ENCODE peak calls at places on chromosomes 3 and 15, in five cellular contexts. R is IMR-90, B is esophagus muscularis mucosa, N is fibroblast of lung, L is endothelial cell of umbilical vein. G is an unnamed sample.

GRCh38 chr3:8345396-8345795 is 156.2 kb upstream of the LMCD1 start:
- DNase-seq in N (no peak), R (no peak), B (no peak), L (no peak), G (no peak)

GRCh38 chr3:57903124-57903668 is 105.0 kb upstream of the FLNB start:
- DNase-seq in R (no peak), B (no peak), L (no peak), N (no peak), G (no peak)

GRCh38 chr3:127044996-127045395 is 62.1 kb downstream of the PLXNA1 start:
- DNase-seq in R (peak; percentile 3), N (peak; percentile 8), B (no peak), L (no peak), G (peak; percentile 58)

GRCh38 chr3:54121404-54122045 is 827 bp upstream of the CACNA2D3 start:
- DNase-seq in L (no peak), B (peak; percentile 83), R (no peak), N (no peak), G (no peak)

GRCh38 chr15:34795267-34796081 is at the start of gene ACTC1:
- DNase-seq in L (peak; percentile 41), R (peak; percentile 52), N (peak; percentile 39), B (no peak), G (no peak)

GRCh38 chr3:20668411-20668810 is 482.4 kb upstream of the SGO1 start:
- DNase-seq in B (no peak), N (peak; percentile 22), R (no peak), L (peak; percentile 45), G (no peak)

GRCh38 chr3:82044918-82045715 is 283.7 kb upstream of the GBE1 start:
- DNase-seq in B (no peak), N (no peak), R (no peak), L (no peak), G (no peak)

GRCh38 chr15:85642054-85642692 is 152.6 kb downstream of the KLHL25 start:
- DNase-seq in R (no peak), L (no peak), B (no peak), N (no peak), G (no peak)

GRCh38 chr3:118808743-118809142 is 225.9 kb downstream of the IGSF11 start:
- DNase-seq in L (no peak), N (no peak), B (peak; percentile 53), R (no peak), G (no peak)

GRCh38 chr3:141659821-141660597 is 78.1 kb upstream of the RNF7 start:
- DNase-seq in B (no peak), R (peak; percentile 41), N (peak; percentile 26), L (peak; percentile 31), G (peak; percentile 84)

GRCh38 chr15:77889009-77889806 is 188.3 kb downstream of the TBC1D2B start:
- DNase-seq in B (no peak), N (no peak), L (no peak), R (no peak), G (no peak)

GRCh38 chr3:124492824-124493223 is 237.4 kb upstream of the UMPS start:
- DNase-seq in N (peak; percentile 14), B (no peak), R (peak; percentile 55), L (peak; percentile 35), G (no peak)

GRCh38 chr3:113286524-113286923 is 75.2 kb downstream of the BOC start:
- DNase-seq in B (no peak), R (no peak), N (no peak), L (no peak), G (no peak)

GRCh38 chr3:52299247-52299657 is 11.6 kb downstream of the GLYCTK start:
- DNase-seq in R (no peak), N (no peak), B (no peak), L (no peak), G (no peak)

GRCh38 chr3:70821602-70822001 is 509.2 kb upstream of the MDFIC2 start:
- DNase-seq in L (no peak), B (no peak), R (no peak), N (no peak), G (no peak)

GRCh38 chr3:104279617-104280016 is 1087.1 kb upstream of the ALCAM start:
- DNase-seq in R (peak; percentile 50), B (no peak), N (peak; percentile 61), L (peak; percentile 26), G (no peak)
- H3K9me3 ChIP-seq in R (peaks cover 4% of the 10 kb centered on the region), B (peaks cover 16% of the 10 kb centered on the region), N (no peaks in the 10 kb centered on the region), L (no peaks in the 10 kb centered on the region), G (peaks cover 93% of the 10 kb centered on the region)

DNA sequence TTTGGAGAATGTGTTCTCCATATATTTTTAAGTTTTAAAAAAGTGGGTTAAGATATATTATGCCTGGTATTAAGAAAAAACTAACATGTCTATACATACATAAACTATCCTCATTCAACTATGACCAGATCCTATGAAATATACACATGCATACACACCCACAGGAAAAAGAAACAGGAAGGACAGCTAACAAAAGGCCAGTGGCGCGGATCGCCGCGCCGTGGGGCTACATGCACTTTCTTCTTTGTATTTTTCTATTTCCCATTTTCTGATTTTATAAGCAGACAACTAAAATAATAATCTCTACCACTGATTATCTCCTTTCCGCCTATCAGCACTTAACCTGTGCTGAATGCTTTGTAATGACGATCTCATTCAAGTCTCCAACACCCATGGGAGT is 160.1 kb downstream of the OR4M2 start:
- DNase-seq in R (no peak), B (no peak), N (no peak), L (no peak), G (no peak)
- H3K9me3 ChIP-seq in R (peaks cover 39% of the 10 kb centered on the region), B (no peaks in the 10 kb centered on the region), N (peaks cover 3% of the 10 kb centered on the region), L (peaks cover 23% of the 10 kb centered on the region), G (no peaks in the 10 kb centered on the region)

GRCh38 chr3:33523093-33523667 is 83.0 kb upstream of the UBP1 start:
- DNase-seq in N (no peak), L (no peak), R (no peak), B (no peak), G (no peak)
- H3K9me3 ChIP-seq in N (no peaks in the 10 kb centered on the region), L (no peaks in the 10 kb centered on the region), R (peaks cover 6% of the 10 kb centered on the region), B (peaks cover 20% of the 10 kb centered on the region), G (peaks cover 30% of the 10 kb centered on the region)

GRCh38 chr15:83036253-83036652 is 24.8 kb upstream of the C15orf40 start:
- DNase-seq in R (no peak), L (no peak), N (no peak), B (no peak), G (no peak)
- H3K9me3 ChIP-seq in R (no peaks in the 10 kb centered on the region), L (no peaks in the 10 kb centered on the region), N (no peaks in the 10 kb centered on the region), B (no peaks in the 10 kb centered on the region), G (peaks cover 9% of the 10 kb centered on the region)

GRCh38 chr3:145244327-145244726 is 916.7 kb downstream of the PLOD2 start:
- DNase-seq in B (no peak), R (no peak), N (no peak), L (no peak), G (no peak)
- H3K9me3 ChIP-seq in B (peaks cover 18% of the 10 kb centered on the region), R (peaks cover 2% of the 10 kb centered on the region), N (no peaks in the 10 kb centered on the region), L (no peaks in the 10 kb centered on the region), G (peaks cover 22% of the 10 kb centered on the region)

GRCh38 chr15:94987085-94987484 is 755.7 kb downstream of the MCTP2 start:
- DNase-seq in L (no peak), R (no peak), N (no peak), B (no peak), G (no peak)
- H3K9me3 ChIP-seq in L (no peaks in the 10 kb centered on the region), R (no peaks in the 10 kb centered on the region), N (no peaks in the 10 kb centered on the region), B (peaks cover 11% of the 10 kb centered on the region), G (peaks cover 38% of the 10 kb centered on the region)

G was measured in spleen.